ENCODE peak calls at places on chromosomes 1 and 21, in four cellular contexts. B is GM12891, H is K562, V is GM12878. N is an unnamed sample.

GRCh38 chr1:33286451-33287185 is 30.3 kb downstream of the ZNF362 start:
- DNase-seq in V (no peak), B (no peak), H (no peak), N (no peak)

GRCh38 chr1:101618900-101619299 is 377.8 kb downstream of the OLFM3 start:
- DNase-seq in V (no peak), B (no peak), H (no peak), N (no peak)

GRCh38 chr1:225724251-225724650 is 53.4 kb upstream of the SRP9 start:
- DNase-seq in H (no peak), V (no peak), B (no peak), N (no peak)

GRCh38 chr1:173043253-173043652 is 7.5 kb downstream of the TNFSF18 start:
- DNase-seq in B (no peak), H (no peak), V (no peak), N (no peak)

GRCh38 chr1:36885537-36886441 is 148.5 kb downstream of the GRIK3 start:
- DNase-seq in V (no peak), B (no peak), H (no peak), N (no peak)

GRCh38 chr1:2224170-2224584 is 3.9 kb upstream of the SKI start:
- DNase-seq in H (no peak), V (no peak), B (no peak), N (no peak)

GRCh38 chr1:1304331-1305299 is 3.1 kb downstream of the ACAP3 start:
- DNase-seq in H (peak; percentile 60), B (no peak), V (no peak), N (no peak)

GRCh38 chr21:23480591-23481270 is 2126.6 kb downstream of the MRPL39 start:
- DNase-seq in H (no peak), B (no peak), V (no peak), N (no peak)

GRCh38 chr1:9996624-9997582 is at the start of gene RBP7:
- DNase-seq in B (peak; percentile 48), H (peak; percentile 71), V (no peak), N (peak; percentile 36)

GRCh38 chr1:9235123-9235513 is 544 bp downstream of the H6PD start:
- DNase-seq in V (no peak), H (no peak), B (no peak), N (no peak)

GRCh38 chr1:62437273-62437945 is 560 bp downstream of the USP1 start:
- DNase-seq in H (no peak), V (no peak), B (peak; percentile 15), N (no peak)

GRCh38 chr1:88774151-88774556 is 90.1 kb downstream of the PKN2 start:
- DNase-seq in H (no peak), V (no peak), B (no peak), N (no peak)

GRCh38 chr1:156476501-156477298 is 23.9 kb downstream of the MEF2D start:
- DNase-seq in B (no peak), H (no peak), V (no peak), N (peak; percentile 40)

GRCh38 chr1:206556748-206557635 is 49.7 kb downstream of the RASSF5 start:
- DNase-seq in B (peak; percentile 60), H (peak; percentile 88), V (no peak), N (peak; percentile 85)

GRCh38 chr1:147820898-147821297 is 60.5 kb upstream of the GJA5 start:
- DNase-seq in H (no peak), B (no peak), V (no peak), N (no peak)

GRCh38 chr1:1554926-1555915 is 14.8 kb upstream of the TMEM240 start:
- DNase-seq in H (peak; percentile 62), V (no peak), B (no peak), N (no peak)

GRCh38 chr1:228335406-228336307 is 71.0 kb downstream of the TRIM11 start:
- DNase-seq in H (no peak), V (no peak), B (no peak), N (no peak)

GRCh38 chr1:32465541-32466002 is 700 bp downstream of the ZBTB8B start:
- DNase-seq in V (no peak), B (no peak), H (no peak), N (no peak)

GRCh38 chr1:207941664-207942063 is 30.7 kb upstream of the CD34 start:
- DNase-seq in H (no peak), B (no peak), V (no peak), N (no peak)

GRCh38 chr1:89686520-89686919 is 53.6 kb downstream of the LRRC8C start:
- DNase-seq in H (no peak), B (no peak), V (no peak), N (no peak)

GRCh38 chr1:42044346-42044745 is 108.9 kb upstream of the GUCA2B start:
- DNase-seq in B (no peak), V (no peak), H (no peak), N (no peak)

GRCh38 chr1:42041031-42041430 is 112.2 kb upstream of the GUCA2B start:
- DNase-seq in V (no peak), H (no peak), B (no peak), N (no peak)

GRCh38 chr1:42043182-42043581 is 110.0 kb upstream of the GUCA2B start:
- DNase-seq in H (no peak), V (no peak), B (no peak), N (no peak)

GRCh38 chr1:42046772-42047552 is 106.2 kb upstream of the GUCA2B start:
- DNase-seq in V (no peak), H (no peak), B (no peak), N (no peak)

GRCh38 chr1:42043811-42044210 is 109.4 kb upstream of the GUCA2B start:
- DNase-seq in V (no peak), B (no peak), H (no peak), N (no peak)
- TF ChIP-seq SPI1 in V (no peak), B (no peak), H (no peak), N (no peak)

GRCh38 chr1:229470406-229471043 is 36.6 kb upstream of the ACTA1 start:
- DNase-seq in B (no peak), H (no peak), V (no peak), N (no peak)
- TF ChIP-seq SPI1 in B (no peak), H (no peak), V (no peak), N (no peak)

GRCh38 chr1:60277269-60277668 is 203.7 kb upstream of the C1orf87 start:
- DNase-seq in B (no peak), H (no peak), V (no peak), N (no peak)

GRCh38 chr1:60280256-60280655 is 206.7 kb upstream of the C1orf87 start:
- DNase-seq in H (no peak), B (no peak), V (no peak), N (no peak)

GRCh38 chr1:60281360-60281932 is 207.9 kb upstream of the C1orf87 start:
- DNase-seq in H (peak; percentile 13), B (peak; percentile 37), V (peak; percentile 1), N (no peak)

GRCh38 chr1:60280764-60281278 is 207.3 kb upstream of the C1orf87 start:
- DNase-seq in H (no peak), V (no peak), B (no peak), N (no peak)

DNA sequence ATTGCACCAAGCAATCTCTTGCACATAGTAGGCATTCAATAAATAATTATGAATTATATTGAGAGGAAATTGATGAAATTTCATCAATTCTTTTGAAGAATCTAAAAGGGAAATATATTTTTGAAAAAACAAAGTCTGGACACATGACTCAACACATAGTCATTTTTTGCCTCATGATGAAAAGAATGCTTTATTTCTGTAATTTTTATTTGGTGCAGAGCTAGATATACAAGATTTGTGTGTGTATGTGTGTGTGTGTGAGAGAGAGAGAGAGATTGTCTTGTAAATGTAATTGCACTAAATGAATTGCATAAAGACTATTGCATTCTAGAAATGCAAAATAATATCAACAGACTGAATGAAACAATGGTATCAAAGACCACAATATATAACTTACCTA is 206.2 kb upstream of the C1orf87 start:
- DNase-seq in H (no peak), V (no peak), B (no peak), N (no peak)
- TF ChIP-seq SPI1 in H (no peak), V (no peak), B (no peak), N (no peak)

GRCh38 chr1:20123696-20124450 is 4.5 kb upstream of the PLA2G2D start:
- DNase-seq in V (no peak), B (no peak), H (no peak), N (no peak)

GRCh38 chr1:20125091-20125490 is 5.8 kb upstream of the PLA2G2D start:
- DNase-seq in V (no peak), H (no peak), B (no peak), N (no peak)

GRCh38 chr1:20126806-20127440 is 7.6 kb upstream of the PLA2G2D start:
- DNase-seq in V (no peak), B (no peak), H (no peak), N (no peak)

GRCh38 chr1:20124451-20125057 is 5.2 kb upstream of the PLA2G2D start:
- DNase-seq in V (no peak), H (peak; percentile 33), B (no peak), N (no peak)

GRCh38 chr1:20126041-20126805 is 6.9 kb upstream of the PLA2G2D start:
- DNase-seq in B (no peak), H (no peak), V (peak; percentile 77), N (no peak)
- TF ChIP-seq SPI1 in B (no peak), H (no peak), V (no peak), N (no peak)

DNA sequence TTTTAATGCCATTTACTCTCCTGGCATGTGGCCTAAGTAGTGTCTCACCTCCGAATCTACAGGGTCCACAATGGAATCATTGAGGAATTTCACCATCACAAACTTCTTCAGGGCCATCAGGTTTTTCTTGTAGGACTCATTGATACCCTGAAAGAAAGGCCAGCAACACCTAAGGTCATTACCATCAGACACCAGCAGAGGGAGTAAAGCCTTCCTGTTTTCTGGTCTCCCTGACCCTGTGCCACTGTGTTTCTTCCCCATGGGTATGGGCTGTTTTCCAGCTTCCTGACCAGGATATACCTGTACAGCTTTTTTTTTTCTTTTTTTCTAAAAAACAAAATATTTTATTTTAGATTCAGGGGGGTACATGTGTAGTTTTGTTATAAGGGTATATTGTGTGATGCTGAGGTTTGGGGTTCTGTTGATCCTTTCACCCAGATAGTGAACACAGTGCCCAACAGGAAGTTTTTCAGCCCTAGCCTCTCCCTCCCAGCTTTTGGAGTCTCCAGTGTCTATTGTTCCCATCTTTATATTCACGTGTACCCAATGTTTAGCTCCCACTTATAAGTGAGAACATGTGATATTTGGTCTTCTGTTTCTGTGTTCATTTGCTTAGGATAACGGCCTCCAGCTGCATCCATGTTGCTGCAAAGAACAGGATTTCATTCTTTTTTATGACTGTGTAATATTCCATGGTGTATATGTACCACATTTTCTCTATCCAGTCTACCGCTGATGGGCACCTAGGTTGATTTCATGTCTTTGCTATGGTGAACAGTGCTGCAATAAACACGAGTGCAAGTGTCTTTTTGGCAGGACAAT is 18.3 kb downstream of the PPT1 start:
- DNase-seq in B (peak; percentile 30), H (peak; percentile 73), V (no peak), N (peak; percentile 51)
- TF ChIP-seq SPI1 in B (peak; percentile 71), H (peak; percentile 90), V (peak; percentile 68), N (peak; percentile 79)

DNA sequence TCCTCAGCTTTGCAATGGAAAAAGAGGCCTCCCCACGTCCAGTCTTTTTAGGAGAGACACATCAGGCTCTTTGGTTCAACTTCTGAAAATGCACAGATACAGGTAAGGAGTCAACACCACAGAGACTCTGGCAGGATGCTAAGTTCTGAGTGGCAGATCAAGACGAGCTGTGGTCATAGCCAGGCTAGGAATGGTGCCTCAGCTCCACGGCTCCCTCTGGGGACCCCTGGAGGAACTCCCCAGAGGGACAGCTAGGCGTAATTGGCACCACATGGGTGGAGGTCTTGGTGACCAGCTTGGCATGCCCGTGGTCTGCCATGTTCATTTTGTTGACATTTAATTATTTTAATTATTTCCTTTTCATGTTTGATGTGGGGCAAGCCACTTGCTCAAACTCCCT is 206.1 kb downstream of the KAZN start:
- DNase-seq in B (no peak), V (no peak), H (peak; percentile 70), N (no peak)
- TF ChIP-seq SPI1 in B (no peak), V (no peak), H (no peak), N (no peak)

N was measured in HL-60.